ENCODE peak calls at places on chromosome 5, in eight cellular contexts. J is stimulated activated naive CD4-positive, alpha-beta T cell treated with Interleukin-2 at 50 U/mL for 16 hours; L is hypothalamus; Z is epithelial cell of esophagus; O is A172; H is nucleus accumbens; R is stimulated activated CD8-positive, alpha-beta memory T cell treated with anti-CD3 and anti-CD28 coated beads, Interleukin-12 subunit alpha, Interleukin-12 subunit beta, amount 100 ng/mL, for 1 hour; Q is activated CD8-positive, alpha-beta T cell treated with anti-CD3 and anti-CD28 coated beads, Interleukin-2, amount 10 ng/mL, durations not matched to agents 7 days and 5 days. I is an unnamed sample.

GRCh38 chr5:7908317-7908716 is 39.4 kb downstream of the MTRR start:
- DNase-seq in J (no peak), L (no peak), Z (no peak), O (no peak), H (no peak), R (no peak), Q (no peak), I (no peak)

GRCh38 chr5:139272471-139273321 is 20.8 kb upstream of the MATR3 start:
- DNase-seq in J (no peak), L (no peak), Z (peak), O (peak), H (no peak), R (no peak), Q (peak), I (peak)

GRCh38 chr5:98309785-98310566 is 463.5 kb upstream of the RGMB start:
- DNase-seq in J (no peak), L (no peak), Z (peak), O (peak), H (peak), R (no peak), Q (no peak), I (peak)

GRCh38 chr5:6377121-6377520 is 1.2 kb downstream of the MED10 start:
- DNase-seq in J (no peak), L (no peak), Z (no peak), O (no peak), H (no peak), R (no peak), Q (no peak), I (no peak)

GRCh38 chr5:73499187-73499586 is 945 bp downstream of the BTF3 start:
- DNase-seq in J (no peak), L (no peak), Z (no peak), O (no peak), H (no peak), R (no peak), Q (no peak), I (no peak)

GRCh38 chr5:99033014-99033931 is 104.5 kb upstream of the CHD1 start:
- DNase-seq in J (no peak), L (no peak), Z (no peak), O (peak), H (no peak), R (no peak), Q (no peak), I (no peak)

GRCh38 chr5:151926186-151926585 is 1.5 kb upstream of the GLRA1 start:
- DNase-seq in J (no peak), L (no peak), Z (no peak), O (no peak), H (no peak), R (no peak), Q (no peak), I (no peak)

GRCh38 chr5:178120661-178121357 is 7.5 kb downstream of the N4BP3 start:
- DNase-seq in J (peak), L (no peak), Z (peak), O (peak), H (no peak), R (peak), Q (peak), I (no peak)

GRCh38 chr5:148915224-148915803 is 88.9 kb downstream of the ADRB2 start:
- DNase-seq in J (no peak), L (no peak), Z (peak), O (peak), H (no peak), R (no peak), Q (no peak), I (no peak)

GRCh38 chr5:109656829-109657228 is 32.9 kb upstream of the MAN2A1 start:
- DNase-seq in J (no peak), L (peak), Z (peak), O (peak), H (no peak), R (no peak), Q (peak), I (no peak)

GRCh38 chr5:96384353-96384752 is 48.7 kb downstream of the PCSK1 start:
- DNase-seq in J (no peak), L (no peak), Z (peak), O (peak), H (no peak), R (no peak), Q (no peak), I (peak)

GRCh38 chr5:57834829-57835554 is 352.4 kb upstream of the ACTBL2 start:
- DNase-seq in J (no peak), L (no peak), Z (peak), O (no peak), H (no peak), R (no peak), Q (no peak), I (no peak)

GRCh38 chr5:155728146-155728856 is 598.7 kb upstream of the SGCD start:
- DNase-seq in J (no peak), L (peak), Z (peak), O (no peak), H (no peak), R (no peak), Q (no peak), I (no peak)

GRCh38 chr5:96432245-96433065 is 593 bp downstream of the PCSK1 start:
- DNase-seq in J (no peak), L (no peak), Z (no peak), O (no peak), H (no peak), R (no peak), Q (no peak), I (no peak)

GRCh38 chr5:126624534-126624933 is 23.8 kb downstream of the PHAX start:
- DNase-seq in J (no peak), L (no peak), Z (peak), O (peak), H (no peak), R (no peak), Q (no peak), I (peak)

GRCh38 chr5:106288977-106289376 is 1381.8 kb downstream of the EFNA5 start:
- DNase-seq in J (no peak), L (no peak), Z (peak), O (no peak), H (no peak), R (no peak), Q (no peak), I (no peak)

GRCh38 chr5:14204011-14204670 is 61.0 kb downstream of the TRIO start:
- DNase-seq in J (no peak), L (no peak), Z (no peak), O (no peak), H (no peak), R (no peak), Q (no peak), I (no peak)

GRCh38 chr5:66659780-66660179 is 63.6 kb downstream of the MAST4 start:
- DNase-seq in J (no peak), L (no peak), Z (no peak), O (no peak), H (no peak), R (no peak), Q (no peak), I (no peak)

GRCh38 chr5:317086-317811 is 4.3 kb upstream of the AHRR start:
- DNase-seq in J (peak), L (no peak), Z (peak), O (peak), H (no peak), R (no peak), Q (peak), I (peak)

GRCh38 chr5:66820630-66821207 is 224.5 kb downstream of the MAST4 start:
- DNase-seq in J (no peak), L (no peak), Z (no peak), O (no peak), H (no peak), R (no peak), Q (no peak), I (no peak)

GRCh38 chr5:62256161-62257017 is 49.6 kb upstream of the KIF2A start:
- DNase-seq in J (no peak), L (no peak), Z (no peak), O (peak), H (no peak), R (no peak), Q (peak), I (no peak)

GRCh38 chr5:58459276-58459859 is 518 bp downstream of the PLK2 start:
- DNase-seq in J (peak), L (peak), Z (peak), O (no peak), H (no peak), R (no peak), Q (peak), I (no peak)

GRCh38 chr5:38607930-38608545 is 51.6 kb upstream of the LIFR start:
- DNase-seq in J (no peak), L (no peak), Z (no peak), O (no peak), H (no peak), R (no peak), Q (no peak), I (no peak)

GRCh38 chr5:74316064-74316586 is 324.4 kb downstream of the ENC1 start:
- DNase-seq in J (peak), L (no peak), Z (peak), O (peak), H (no peak), R (no peak), Q (no peak), I (no peak)

GRCh38 chr5:161676109-161676508 is 9.4 kb upstream of the GABRA6 start:
- DNase-seq in J (no peak), L (no peak), Z (peak), O (no peak), H (no peak), R (no peak), Q (no peak), I (peak)